ENCODE peak calls at places on chromosomes 1 and 21, in four cellular contexts. S is IMR-90, A is endothelial cell of umbilical vein, E is K562. J is an unnamed sample.
A peak's percentile ranks its signal among the peaks of the same experiment; 100 is the strongest.

GRCh38 chr1:65179148-65179547 is 31.1 kb downstream of the AK4 start:
- DNase-seq in E (no peak), A (no peak), S (no peak), J (no peak)

GRCh38 chr1:55826413-55827080 is 611.4 kb upstream of the USP24 start:
- DNase-seq in A (no peak), E (no peak), S (peak; percentile 24), J (no peak)

GRCh38 chr1:54791880-54792522 is 9.1 kb downstream of the TTC22 start:
- DNase-seq in E (peak; percentile 82), A (peak; percentile 20), S (peak; percentile 34), J (no peak)

GRCh38 chr1:228340686-228341449 is 65.8 kb downstream of the TRIM11 start:
- DNase-seq in E (peak; percentile 86), S (no peak), A (no peak), J (no peak)

GRCh38 chr21:41428311-41428710 is 2.3 kb downstream of the MX1 start:
- DNase-seq in E (no peak), A (no peak), S (no peak), J (no peak)

GRCh38 chr1:78440381-78440793 is 50.4 kb upstream of the PTGFR start:
- DNase-seq in E (no peak), A (no peak), S (peak; percentile 69), J (no peak)

GRCh38 chr1:5427026-5427613 is 565.1 kb downstream of the NPHP4 start:
- DNase-seq in S (no peak), E (peak; percentile 20), A (no peak), J (no peak)

GRCh38 chr1:231420959-231421615 is 1.0 kb downstream of the EGLN1 start:
- DNase-seq in E (peak; percentile 59), S (peak; percentile 48), A (peak; percentile 77), J (no peak)

GRCh38 chr1:116586741-116587143 is 15.9 kb upstream of the CD58 start:
- DNase-seq in S (no peak), A (no peak), E (no peak), J (no peak)

GRCh38 chr1:234768569-234769283 is 158.7 kb upstream of the IRF2BP2 start:
- DNase-seq in A (no peak), S (no peak), E (no peak), J (no peak)

GRCh38 chr1:104182251-104182650 is 432.6 kb downstream of the AMY1C start:
- DNase-seq in S (no peak), A (no peak), E (no peak), J (no peak)

GRCh38 chr1:202274611-202275010 is 67.1 kb downstream of the UBE2T start:
- DNase-seq in S (peak; percentile 12), A (peak; percentile 48), E (peak; percentile 53), J (no peak)

GRCh38 chr1:173257805-173258204 is 50.7 kb upstream of the TNFSF4 start:
- DNase-seq in E (no peak), S (no peak), A (no peak), J (no peak)

GRCh38 chr1:246372502-246372901 is 134.6 kb downstream of the SMYD3 start:
- DNase-seq in E (no peak), A (no peak), S (no peak), J (no peak)

GRCh38 chr1:10489291-10490055 is 14.7 kb downstream of the PEX14 start:
- DNase-seq in A (no peak), S (no peak), E (no peak), J (no peak)

GRCh38 chr1:2274968-2275475 is 46.9 kb downstream of the SKI start:
- DNase-seq in E (no peak), S (no peak), A (no peak), J (no peak)

GRCh38 chr1:155226188-155226909 is 17.9 kb downstream of the MTX1 start:
- DNase-seq in S (peak; percentile 72), A (peak; percentile 91), E (peak; percentile 80), J (no peak)

GRCh38 chr1:241499910-241500309 is 19.6 kb downstream of the FH start:
- DNase-seq in A (peak; percentile 59), E (peak; percentile 30), S (peak; percentile 62), J (no peak)

GRCh38 chr1:4253918-4254317 is 353.8 kb upstream of the C1orf174 start:
- DNase-seq in A (no peak), E (no peak), S (no peak), J (no peak)

GRCh38 chr1:71307451-71307850 is 226.6 kb upstream of the ZRANB2 start:
- DNase-seq in E (no peak), A (peak; percentile 42), S (peak; percentile 19), J (no peak)

GRCh38 chr1:5938068-5938740 is 54.0 kb downstream of the NPHP4 start:
- DNase-seq in S (peak; percentile 81), E (no peak), A (no peak), J (no peak)

GRCh38 chr1:187763976-187764375 is 935.2 kb downstream of the PLA2G4A start:
- DNase-seq in A (peak; percentile 10), E (no peak), S (peak; percentile 15), J (no peak)

GRCh38 chr1:227094249-227094966 is 154.3 kb downstream of the COQ8A start:
- DNase-seq in E (no peak), S (no peak), A (no peak), J (no peak)

GRCh38 chr1:225428066-225428878 is 434 bp upstream of the LBR start:
- DNase-seq in S (peak; percentile 85), E (peak; percentile 99), A (peak; percentile 90), J (peak; percentile 65)

GRCh38 chr1:225426395-225427248 is 1.2 kb downstream of the LBR start:
- DNase-seq in A (peak; percentile 50), E (peak; percentile 46), S (peak; percentile 27), J (no peak)

GRCh38 chr1:225428879-225429455 is 1.1 kb upstream of the LBR start:
- DNase-seq in A (no peak), E (no peak), S (no peak), J (peak; percentile 61)

GRCh38 chr1:225425211-225425786 is 2.5 kb downstream of the LBR start:
- DNase-seq in A (no peak), S (peak; percentile 48), E (no peak), J (no peak)

DNA sequence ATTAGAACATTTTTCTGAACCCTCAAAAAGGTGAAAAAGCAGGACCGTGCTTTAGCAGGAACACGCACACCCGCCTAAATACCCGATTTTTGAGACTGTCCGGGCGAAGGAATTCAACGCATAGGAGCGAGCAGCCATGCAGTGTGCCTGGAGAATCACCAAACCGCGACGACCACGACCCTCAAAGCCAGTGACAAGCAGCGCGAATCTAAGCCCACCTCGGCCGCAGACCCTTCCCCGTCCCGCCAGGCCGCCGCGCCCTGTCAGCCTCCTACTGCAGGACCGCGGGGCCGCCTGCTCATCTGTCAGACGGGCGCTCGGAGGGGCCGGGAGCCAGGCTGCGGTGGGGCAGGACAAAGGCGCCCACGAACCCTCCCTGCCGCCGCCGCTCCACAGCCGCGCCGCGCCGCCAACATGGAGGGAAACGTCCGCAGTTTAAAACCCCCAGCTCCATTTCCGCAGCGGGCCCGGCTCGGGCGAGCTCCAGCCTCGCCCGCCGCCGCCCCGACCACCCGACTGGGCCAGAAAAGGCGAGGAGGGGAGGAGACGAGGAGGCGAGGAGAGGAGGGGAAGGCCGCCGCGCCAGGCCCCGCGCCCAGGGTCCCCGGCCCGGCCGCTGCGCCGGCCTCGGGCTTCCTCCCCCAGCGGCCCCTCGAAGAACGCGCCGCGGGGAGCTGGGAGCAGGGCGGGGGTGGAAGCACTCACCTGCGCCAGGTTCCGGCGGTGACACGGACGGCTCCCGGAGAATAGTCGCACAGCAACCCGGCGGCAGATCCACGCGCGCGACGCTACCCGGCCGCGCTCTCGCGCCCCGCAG is at the start of gene LBR:
- DNase-seq in S (peak; percentile 16), E (peak; percentile 45), A (no peak), J (no peak)
- TF ChIP-seq FOS in S (no peak), E (no peak), A (no peak), J (no peak)

GRCh38 chr1:59318271-59318865 is 21.5 kb downstream of the FGGY start:
- DNase-seq in E (no peak), S (no peak), A (no peak), J (no peak)

GRCh38 chr1:59317343-59317742 is 20.4 kb downstream of the FGGY start:
- DNase-seq in S (no peak), E (no peak), A (no peak), J (no peak)

GRCh38 chr1:59317780-59318179 is 20.9 kb downstream of the FGGY start:
- DNase-seq in E (no peak), A (no peak), S (no peak), J (no peak)

GRCh38 chr1:59323879-59324278 is 27.0 kb downstream of the FGGY start:
- DNase-seq in A (no peak), E (no peak), S (peak; percentile 36), J (no peak)

DNA sequence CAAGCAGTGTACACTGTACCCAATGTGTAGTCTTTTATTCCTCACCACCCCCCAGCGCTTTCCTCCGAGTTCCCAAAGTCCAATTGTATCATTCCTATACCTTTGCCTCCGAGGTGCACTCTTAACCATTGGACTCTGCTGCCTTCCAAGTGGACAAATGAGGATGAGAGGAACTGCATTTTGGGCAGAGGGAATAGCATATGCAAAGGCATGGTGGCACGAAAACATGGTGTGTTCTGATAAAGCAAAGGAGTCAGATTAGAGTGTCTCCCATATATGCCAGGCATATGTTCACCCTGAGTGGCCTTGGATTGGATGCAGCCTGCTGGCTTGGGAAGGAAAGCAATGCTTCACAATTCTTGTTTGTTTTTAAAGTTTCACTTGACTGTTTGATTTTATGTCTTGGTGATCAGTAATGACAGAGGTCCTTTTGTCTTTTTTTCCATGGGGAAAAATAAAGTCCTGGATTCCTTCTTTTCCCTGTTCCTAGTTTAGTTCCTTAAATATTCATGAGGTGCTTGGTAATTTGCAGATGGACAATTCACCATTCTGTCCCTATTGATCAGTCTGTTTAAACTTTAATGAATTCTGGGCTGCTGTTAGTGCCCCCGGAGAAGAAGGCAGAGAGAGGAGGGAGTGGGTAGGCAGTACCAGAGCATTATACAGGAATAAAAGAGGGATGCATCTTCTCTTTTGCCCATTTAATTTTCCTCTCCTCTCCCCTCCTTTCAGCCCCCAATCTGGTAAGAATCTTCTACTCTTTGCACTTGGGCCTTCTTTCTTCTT is 25.7 kb downstream of the FGGY start:
- DNase-seq in A (no peak), E (no peak), S (no peak), J (no peak)
- TF ChIP-seq FOS in A (no peak), E (no peak), S (no peak), J (no peak)

GRCh38 chr1:23980725-23981063 is 567 bp upstream of the SRSF10 start:
- DNase-seq in A (no peak), E (peak; percentile 73), S (peak; percentile 64), J (no peak)
- TF ChIP-seq FOS in A (no peak), E (no peak), S (no peak), J (no peak)

GRCh38 chr1:57079454-57080157 is 113.8 kb upstream of the C8B start:
- DNase-seq in E (peak; percentile 11), A (no peak), S (no peak), J (no peak)
- TF ChIP-seq FOS in E (no peak), A (no peak), S (no peak), J (no peak)

GRCh38 chr21:18244721-18245486 is at the start of gene CHODL:
- DNase-seq in S (no peak), E (no peak), A (no peak), J (no peak)
- TF ChIP-seq FOS in S (no peak), E (no peak), A (no peak), J (no peak)